ENCODE peak calls at places on chromosome 3, in four cellular contexts. V is AG09319, Y is choroid plexus epithelial cell, B is H9. D is an unnamed sample.

GRCh38 chr3:21747376-21747775 is 3.6 kb downstream of the ZNF385D start:
- DNase-seq in V (no peak), Y (no peak), B (no peak), D (no peak)

GRCh38 chr3:143731776-143732175 is 116.5 kb downstream of the SLC9A9 start:
- DNase-seq in Y (no peak), V (no peak), B (no peak), D (no peak)

GRCh38 chr3:138725116-138725515 is 109.6 kb downstream of the PIK3CB start:
- DNase-seq in V (no peak), Y (no peak), B (no peak), D (no peak)

GRCh38 chr3:189337672-189338071 is 165.9 kb downstream of the TPRG1 start:
- DNase-seq in Y (no peak), V (no peak), B (no peak), D (no peak)

GRCh38 chr3:171228228-171228627 is 201.7 kb upstream of the SLC2A2 start:
- DNase-seq in B (no peak), Y (no peak), V (no peak), D (no peak)

GRCh38 chr3:135199137-135199536 is 404.1 kb downstream of the EPHB1 start:
- DNase-seq in Y (no peak), V (no peak), B (no peak), D (no peak)

GRCh38 chr3:73110530-73110929 is 49.1 kb downstream of the EBLN2 start:
- DNase-seq in Y (no peak), V (no peak), B (no peak), D (no peak)

GRCh38 chr3:168989396-168989795 is 674.1 kb downstream of the MECOM start:
- DNase-seq in B (no peak), Y (peak), V (no peak), D (no peak)

GRCh38 chr3:62252614-62253147 is 120.7 kb downstream of the FEZF2 start:
- DNase-seq in V (no peak), B (no peak), Y (no peak), D (no peak)

GRCh38 chr3:127710473-127710941 is 37.8 kb downstream of the ABTB1 start:
- DNase-seq in V (no peak), Y (no peak), B (peak), D (no peak)

GRCh38 chr3:143002083-143002712 is 828 bp downstream of the U2SURP start:
- DNase-seq in B (no peak), Y (peak), V (no peak), D (no peak)

DNA sequence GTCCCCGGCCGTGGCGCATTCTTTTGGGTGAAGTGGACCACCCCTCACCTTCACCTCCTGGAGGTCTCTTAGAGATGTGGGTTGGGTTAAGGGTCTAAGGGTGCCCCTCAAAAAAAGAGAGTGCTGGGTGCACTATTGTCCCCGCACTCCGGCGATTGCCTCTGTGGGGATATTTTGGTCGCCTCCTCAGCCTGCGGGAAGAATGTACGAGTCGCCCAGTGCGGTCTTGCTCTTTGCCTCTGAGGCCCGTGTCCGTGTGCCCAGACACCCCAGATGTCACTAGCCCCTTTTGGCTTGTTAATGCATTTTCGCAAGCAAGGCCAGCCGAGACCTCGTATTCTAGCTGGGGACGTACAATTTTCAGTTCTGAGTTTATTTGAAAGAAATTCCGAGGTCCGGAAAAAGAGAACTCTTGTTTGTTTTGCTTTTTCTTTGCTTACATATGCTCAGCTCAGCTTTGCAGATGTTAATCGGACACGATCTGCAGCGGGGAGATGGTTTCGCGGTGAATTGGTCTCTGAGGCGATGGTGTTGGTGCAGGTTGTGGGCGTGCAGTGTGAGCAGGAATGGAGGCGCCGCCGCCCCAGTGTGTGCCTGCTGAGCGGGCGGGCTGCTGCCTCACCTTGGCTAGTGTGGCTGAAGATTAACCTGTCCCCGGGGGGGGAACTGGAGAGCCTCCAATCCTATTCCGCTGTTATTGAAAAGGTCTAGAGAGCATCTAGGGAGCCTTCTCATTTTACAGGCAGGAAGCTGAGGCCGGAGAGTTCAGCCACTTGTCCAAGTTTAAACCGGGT is 1.4 kb downstream of the ST6GAL1 start:
- DNase-seq in V (no peak), Y (peak), B (peak), D (peak)
- TF ChIP-seq CTCF in V (no peak), Y (no peak), B (no peak), D (no peak)

DNA sequence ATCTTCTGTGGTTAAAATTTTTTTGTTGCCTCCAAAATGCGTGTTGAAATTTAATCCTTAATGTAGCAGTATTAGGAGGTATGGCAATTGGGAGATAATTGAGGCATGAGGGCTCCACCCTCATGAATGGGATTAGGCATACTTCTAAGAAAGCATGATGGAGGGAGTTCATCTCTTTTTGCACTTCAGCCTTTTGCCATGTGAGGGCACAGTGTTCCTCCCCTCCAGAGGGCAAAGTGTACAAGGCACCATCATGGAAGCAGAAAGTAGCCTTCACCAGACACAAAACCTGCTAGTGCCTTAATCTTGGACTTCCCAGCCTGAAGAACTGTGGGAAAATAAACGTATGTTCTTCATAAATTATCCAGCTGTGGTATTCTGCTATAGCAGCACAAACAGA is 429.5 kb downstream of the ZIC1 start:
- DNase-seq in V (no peak), Y (peak), B (no peak), D (no peak)
- TF ChIP-seq CTCF in V (peak), Y (peak), B (peak), D (no peak)

GRCh38 chr3:100606894-100607512 is 2.4 kb upstream of the ADGRG7 start:
- DNase-seq in Y (no peak), V (no peak), B (no peak), D (no peak)
- TF ChIP-seq CTCF in Y (no peak), V (no peak), B (no peak), D (no peak)

DNA sequence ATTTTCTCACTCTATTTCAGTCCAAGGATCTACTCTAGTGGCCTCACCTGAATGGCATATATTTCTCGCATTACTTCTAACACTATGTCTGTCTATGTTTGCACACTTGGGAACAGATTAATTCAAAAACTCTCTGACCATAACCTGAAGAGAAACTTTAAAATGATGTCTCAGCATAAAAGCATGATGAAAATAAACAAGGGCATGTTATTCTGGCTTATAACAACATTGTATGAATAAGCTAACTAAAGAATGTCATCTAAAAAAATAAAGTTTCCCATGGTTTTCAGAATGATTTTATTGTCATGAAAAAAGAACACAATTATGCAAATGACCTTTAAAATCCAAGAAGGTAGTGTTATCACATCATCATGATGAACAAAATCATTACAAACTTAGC is 85.5 kb upstream of the ROBO2 start:
- DNase-seq in V (no peak), B (no peak), Y (no peak), D (no peak)
- TF ChIP-seq CTCF in V (no peak), B (no peak), Y (no peak), D (no peak)

DNA sequence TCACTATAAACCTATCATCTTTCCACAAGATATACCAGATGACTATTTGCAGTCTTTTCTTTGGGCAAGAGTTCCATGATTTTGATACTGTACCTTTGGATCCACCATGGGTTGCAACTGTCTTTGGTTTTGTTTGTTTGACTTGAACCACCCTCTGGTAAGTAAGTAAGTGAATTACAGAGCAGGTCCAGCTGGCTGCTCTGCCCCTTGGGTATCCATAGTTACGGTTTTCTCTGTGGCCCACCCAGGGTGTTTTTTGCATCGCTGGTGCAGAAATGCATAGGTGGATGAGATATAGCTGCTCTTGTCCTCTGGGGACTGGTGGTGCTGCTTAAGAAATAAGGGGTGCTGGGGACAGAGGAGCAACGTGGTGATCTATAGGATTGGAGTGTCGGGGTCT is 33.8 kb downstream of the CHDH start:
- DNase-seq in B (no peak), V (no peak), Y (peak), D (no peak)
- TF ChIP-seq CTCF in B (peak), V (no peak), Y (peak), D (no peak)

D was measured in natural killer cell.